ENCODE peak calls at places on chromosome 19, in eight cellular contexts. S, O, N, U, B, T, W and G are unnamed samples.

GRCh38 chr19:48206402-48207093 is 36.1 kb downstream of the ZSWIM9 start:
- DNase-seq in S (peak), O (no peak), N (no peak), U (no peak), B (no peak), T (no peak), W (no peak), G (no peak)

GRCh38 chr19:12000152-12000981 is 35.1 kb downstream of the ZNF433 start:
- DNase-seq in S (peak), O (peak), N (no peak), U (no peak), B (no peak), T (no peak), W (no peak), G (no peak)

GRCh38 chr19:3508771-3509535 is 2.8 kb downstream of the FZR1 start:
- DNase-seq in S (no peak), O (peak), N (no peak), U (no peak), B (peak), T (no peak), W (no peak), G (no peak)

GRCh38 chr19:8252922-8253589 is 43.9 kb downstream of the CERS4 start:
- DNase-seq in S (peak), O (peak), N (peak), U (peak), B (peak), T (peak), W (peak), G (peak)

GRCh38 chr19:30066781-30067759 is 125.0 kb downstream of the URI1 start:
- DNase-seq in S (peak), O (no peak), N (no peak), U (no peak), B (no peak), T (no peak), W (no peak), G (no peak)

GRCh38 chr19:46919324-46919723 is 58.5 kb downstream of the ARHGAP35 start:
- DNase-seq in S (no peak), O (peak), N (no peak), U (no peak), B (peak), T (no peak), W (no peak), G (no peak)

GRCh38 chr19:45472557-45473365 is 5.0 kb downstream of the FOSB start:
- DNase-seq in S (no peak), O (peak), N (peak), U (peak), B (no peak), T (peak), W (no peak), G (no peak)

GRCh38 chr19:57269515-57270250 is 10.6 kb upstream of the ZNF460 start:
- DNase-seq in S (peak), O (peak), N (no peak), U (no peak), B (peak), T (peak), W (no peak), G (no peak)

GRCh38 chr19:798415-799075 is 1.3 kb downstream of the PTBP1 start:
- DNase-seq in S (peak), O (peak), N (no peak), U (peak), B (no peak), T (peak), W (no peak), G (no peak)

GRCh38 chr19:42272989-42273406 is 3.9 kb downstream of the CIC start:
- DNase-seq in S (no peak), O (no peak), N (no peak), U (no peak), B (no peak), T (no peak), W (no peak), G (no peak)

GRCh38 chr19:35905178-35905727 is 2.8 kb downstream of the TYROBP start:
- DNase-seq in S (no peak), O (no peak), N (no peak), U (no peak), B (no peak), T (no peak), W (no peak), G (no peak)
- TF ChIP-seq EZH2phosphoT487 in S (no peak), O (no peak), N (no peak), U (no peak), B (no peak), T (no peak), W (no peak), G (no peak)

GRCh38 chr19:33418871-33419762 is 45.6 kb downstream of the CEBPG start:
- DNase-seq in S (no peak), O (no peak), N (no peak), U (no peak), B (no peak), T (no peak), W (no peak), G (no peak)

GRCh38 chr19:33419763-33420080 is 46.2 kb downstream of the CEBPG start:
- DNase-seq in S (no peak), O (no peak), N (peak), U (peak), B (no peak), T (no peak), W (no peak), G (no peak)

GRCh38 chr19:33416307-33417215 is 43.1 kb downstream of the CEBPG start:
- DNase-seq in S (peak), O (peak), N (peak), U (peak), B (peak), T (peak), W (peak), G (peak)

GRCh38 chr19:33418461-33418860 is 45.0 kb downstream of the CEBPG start:
- DNase-seq in S (no peak), O (no peak), N (no peak), U (no peak), B (no peak), T (no peak), W (no peak), G (no peak)

GRCh38 chr19:33417751-33418150 is 44.2 kb downstream of the CEBPG start:
- DNase-seq in S (no peak), O (no peak), N (no peak), U (no peak), B (no peak), T (no peak), W (no peak), G (no peak)
- TF ChIP-seq EZH2phosphoT487 in S (no peak), O (no peak), N (no peak), U (no peak), B (no peak), T (no peak), W (no peak), G (no peak)

GRCh38 chr19:6662692-6663091 is 7.3 kb downstream of the TNFSF14 start:
- DNase-seq in S (no peak), O (no peak), N (no peak), U (no peak), B (no peak), T (no peak), W (no peak), G (no peak)

GRCh38 chr19:6663236-6664187 is 6.4 kb downstream of the TNFSF14 start:
- DNase-seq in S (no peak), O (peak), N (no peak), U (no peak), B (peak), T (no peak), W (no peak), G (no peak)

GRCh38 chr19:6667114-6667627 is 2.8 kb downstream of the TNFSF14 start:
- DNase-seq in S (no peak), O (no peak), N (no peak), U (no peak), B (peak), T (no peak), W (no peak), G (no peak)

GRCh38 chr19:6668696-6669095 is 1.3 kb downstream of the TNFSF14 start:
- DNase-seq in S (no peak), O (no peak), N (no peak), U (no peak), B (no peak), T (no peak), W (no peak), G (no peak)

GRCh38 chr19:6664916-6665315 is 5.0 kb downstream of the TNFSF14 start:
- DNase-seq in S (no peak), O (no peak), N (no peak), U (no peak), B (no peak), T (no peak), W (no peak), G (no peak)
- TF ChIP-seq EZH2phosphoT487 in S (no peak), O (no peak), N (no peak), U (no peak), B (no peak), T (no peak), W (no peak), G (no peak)

GRCh38 chr19:38173324-38174041 is 50.5 kb downstream of the DPF1 start:
- DNase-seq in S (no peak), O (peak), N (no peak), U (no peak), B (no peak), T (no peak), W (no peak), G (no peak)
- TF ChIP-seq EZH2phosphoT487 in S (no peak), O (no peak), N (no peak), U (no peak), B (no peak), T (no peak), W (no peak), G (no peak)

GRCh38 chr19:38800577-38801347 is 11.8 kb downstream of the LGALS7B start:
- DNase-seq in S (no peak), O (no peak), N (no peak), U (no peak), B (no peak), T (no peak), W (no peak), G (no peak)
- TF ChIP-seq EZH2phosphoT487 in S (no peak), O (no peak), N (no peak), U (no peak), B (no peak), T (no peak), W (no peak), G (no peak)

GRCh38 chr19:5319516-5319915 is 21.1 kb downstream of the PTPRS start:
- DNase-seq in S (no peak), O (no peak), N (no peak), U (no peak), B (no peak), T (no peak), W (no peak), G (no peak)

GRCh38 chr19:5323475-5323811 is 17.2 kb downstream of the PTPRS start:
- DNase-seq in S (no peak), O (no peak), N (no peak), U (no peak), B (no peak), T (no peak), W (no peak), G (no peak)

GRCh38 chr19:5324947-5325346 is 15.7 kb downstream of the PTPRS start:
- DNase-seq in S (no peak), O (no peak), N (no peak), U (no peak), B (no peak), T (no peak), W (no peak), G (no peak)

GRCh38 chr19:5321066-5321642 is 19.5 kb downstream of the PTPRS start:
- DNase-seq in S (no peak), O (no peak), N (no peak), U (no peak), B (no peak), T (no peak), W (no peak), G (no peak)

DNA sequence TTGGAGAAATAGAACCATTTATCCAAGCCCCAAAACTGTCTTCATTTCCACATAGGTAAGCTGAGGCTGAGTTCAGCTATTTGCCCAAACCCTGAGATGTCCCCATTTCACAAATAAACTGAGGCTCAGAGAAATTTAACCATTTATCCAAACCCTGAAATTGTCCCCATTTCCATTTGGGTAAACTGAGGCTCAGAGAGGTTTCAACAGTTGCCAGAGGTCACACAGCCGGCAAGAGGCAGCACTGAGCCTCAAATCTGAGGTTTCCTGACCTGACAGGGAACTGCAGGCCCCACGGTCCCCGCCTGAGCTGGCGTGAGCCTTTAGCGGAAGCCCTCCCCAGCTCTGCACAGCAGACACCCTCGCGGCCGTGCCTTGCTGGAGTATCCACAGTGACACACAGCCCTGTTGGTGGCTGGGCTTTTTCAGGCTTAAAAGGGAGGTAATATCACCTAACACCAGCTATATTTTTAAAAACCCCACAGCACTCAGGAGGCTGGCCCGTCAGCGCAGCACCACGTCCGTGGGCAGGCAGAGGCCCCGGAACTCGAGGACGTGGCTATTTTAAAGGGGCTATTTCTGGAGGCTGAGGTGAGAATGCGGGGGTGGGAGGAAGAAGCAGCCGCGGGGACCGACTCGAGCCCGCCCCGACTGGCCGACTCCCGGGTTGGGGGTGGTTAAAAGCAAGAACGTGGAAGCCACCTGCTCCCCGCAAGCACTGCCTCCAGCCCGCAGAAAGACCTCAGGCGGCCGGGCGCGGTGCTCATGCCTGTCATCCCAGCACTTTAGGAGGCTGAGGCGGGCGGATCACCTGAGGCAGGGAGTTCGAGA is 18.5 kb downstream of the PTPRS start:
- DNase-seq in S (peak), O (no peak), N (peak), U (peak), B (no peak), T (no peak), W (no peak), G (no peak)
- TF ChIP-seq EZH2phosphoT487 in S (no peak), O (no peak), N (no peak), U (no peak), B (no peak), T (no peak), W (no peak), G (no peak)